ENCODE peak calls at places on chromosome 4, in seven cellular contexts. One of them, this sample, is unnamed.

GRCh38 chr4:189414021-189414420 is 526.7 kb upstream of the FRG1 start:
- DNase-seq in endothelial cell: no peak
- DNase-seq in HCT116: no peak
- DNase-seq in GM13976: no peak
- DNase-seq in tibial nerve: no peak
- DNase-seq in AG04450: no peak
- DNase-seq in GM06990: no peak
- DNase-seq in this sample: no peak

GRCh38 chr4:144518181-144518895 is 127.6 kb upstream of the HHIP start:
- DNase-seq in endothelial cell: no peak
- DNase-seq in HCT116: no peak
- DNase-seq in GM13976: no peak
- DNase-seq in tibial nerve: no peak
- DNase-seq in AG04450: no peak
- DNase-seq in GM06990: no peak
- DNase-seq in this sample: no peak

GRCh38 chr4:181959121-181959520 is 284.1 kb upstream of the TENM3 start:
- DNase-seq in endothelial cell: no peak
- DNase-seq in HCT116: no peak
- DNase-seq in GM13976: no peak
- DNase-seq in tibial nerve: no peak
- DNase-seq in AG04450: peak; percentile 39
- DNase-seq in GM06990: no peak
- DNase-seq in this sample: peak; percentile 87

GRCh38 chr4:113610542-113610941 is 151.0 kb downstream of the CAMK2D start:
- DNase-seq in endothelial cell: no peak
- DNase-seq in HCT116: no peak
- DNase-seq in GM13976: no peak
- DNase-seq in tibial nerve: no peak
- DNase-seq in AG04450: no peak
- DNase-seq in GM06990: no peak
- DNase-seq in this sample: no peak

GRCh38 chr4:24240655-24241054 is 343.7 kb downstream of the DHX15 start:
- DNase-seq in endothelial cell: no peak
- DNase-seq in HCT116: no peak
- DNase-seq in GM13976: no peak
- DNase-seq in tibial nerve: no peak
- DNase-seq in AG04450: no peak
- DNase-seq in GM06990: no peak
- DNase-seq in this sample: no peak

GRCh38 chr4:171650543-171650942 is 162.7 kb upstream of the GALNTL6 start:
- DNase-seq in endothelial cell: peak; percentile 50
- DNase-seq in HCT116: no peak
- DNase-seq in GM13976: peak; percentile 44
- DNase-seq in tibial nerve: no peak
- DNase-seq in AG04450: no peak
- DNase-seq in GM06990: no peak
- DNase-seq in this sample: no peak

GRCh38 chr4:101393256-101393655 is 45.9 kb upstream of the PPP3CA start:
- DNase-seq in endothelial cell: no peak
- DNase-seq in HCT116: peak; percentile 81
- DNase-seq in GM13976: no peak
- DNase-seq in tibial nerve: no peak
- DNase-seq in AG04450: no peak
- DNase-seq in GM06990: no peak
- DNase-seq in this sample: peak; percentile 46

GRCh38 chr4:116413222-116413621 is 672.2 kb downstream of the TRAM1L1 start:
- DNase-seq in endothelial cell: no peak
- DNase-seq in HCT116: no peak
- DNase-seq in GM13976: no peak
- DNase-seq in tibial nerve: no peak
- DNase-seq in AG04450: no peak
- DNase-seq in GM06990: no peak
- DNase-seq in this sample: no peak

GRCh38 chr4:1010522-1011021 is 854 bp upstream of the FGFRL1 start:
- DNase-seq in endothelial cell: no peak
- DNase-seq in HCT116: peak; percentile 53
- DNase-seq in GM13976: no peak
- DNase-seq in tibial nerve: peak; percentile 61
- DNase-seq in AG04450: peak; percentile 27
- DNase-seq in GM06990: peak; percentile 61
- DNase-seq in this sample: peak; percentile 90

GRCh38 chr4:88027611-88028608 is 20.5 kb downstream of the PKD2 start:
- DNase-seq in endothelial cell: no peak
- DNase-seq in HCT116: no peak
- DNase-seq in GM13976: no peak
- DNase-seq in tibial nerve: no peak
- DNase-seq in AG04450: peak; percentile 73
- DNase-seq in GM06990: no peak
- DNase-seq in this sample: peak; percentile 90

GRCh38 chr4:105306158-105306781 is 159.6 kb downstream of the TET2 start:
- DNase-seq in endothelial cell: no peak
- DNase-seq in HCT116: no peak
- DNase-seq in GM13976: peak; percentile 53
- DNase-seq in tibial nerve: no peak
- DNase-seq in AG04450: no peak
- DNase-seq in GM06990: peak; percentile 82
- DNase-seq in this sample: no peak

GRCh38 chr4:75769044-75769443 is 44.7 kb downstream of the USO1 start:
- DNase-seq in endothelial cell: no peak
- DNase-seq in HCT116: no peak
- DNase-seq in GM13976: no peak
- DNase-seq in tibial nerve: no peak
- DNase-seq in AG04450: no peak
- DNase-seq in GM06990: no peak
- DNase-seq in this sample: no peak

GRCh38 chr4:7275067-7275466 is 82.7 kb downstream of the SORCS2 start:
- DNase-seq in endothelial cell: no peak
- DNase-seq in HCT116: no peak
- DNase-seq in GM13976: no peak
- DNase-seq in tibial nerve: no peak
- DNase-seq in AG04450: no peak
- DNase-seq in GM06990: no peak
- DNase-seq in this sample: no peak

GRCh38 chr4:184100297-184100885 is 117.3 kb downstream of the ENPP6 start:
- DNase-seq in endothelial cell: peak; percentile 66
- DNase-seq in HCT116: peak; percentile 10
- DNase-seq in GM13976: peak; percentile 66
- DNase-seq in tibial nerve: no peak
- DNase-seq in AG04450: no peak
- DNase-seq in GM06990: no peak
- DNase-seq in this sample: no peak

GRCh38 chr4:59855630-59856352 is 1344.3 kb upstream of the ADGRL3 start:
- DNase-seq in endothelial cell: no peak
- DNase-seq in HCT116: no peak
- DNase-seq in GM13976: no peak
- DNase-seq in tibial nerve: no peak
- DNase-seq in AG04450: no peak
- DNase-seq in GM06990: no peak
- DNase-seq in this sample: no peak

GRCh38 chr4:184441461-184442392 is 32.6 kb downstream of the IRF2 start:
- DNase-seq in endothelial cell: peak; percentile 28
- DNase-seq in HCT116: no peak
- DNase-seq in GM13976: no peak
- DNase-seq in tibial nerve: no peak
- DNase-seq in AG04450: no peak
- DNase-seq in GM06990: no peak
- DNase-seq in this sample: peak; percentile 44

GRCh38 chr4:81747242-81747930 is 275.7 kb upstream of the RASGEF1B start:
- DNase-seq in endothelial cell: no peak
- DNase-seq in HCT116: no peak
- DNase-seq in GM13976: no peak
- DNase-seq in tibial nerve: no peak
- DNase-seq in AG04450: no peak
- DNase-seq in GM06990: no peak
- DNase-seq in this sample: no peak

DNA sequence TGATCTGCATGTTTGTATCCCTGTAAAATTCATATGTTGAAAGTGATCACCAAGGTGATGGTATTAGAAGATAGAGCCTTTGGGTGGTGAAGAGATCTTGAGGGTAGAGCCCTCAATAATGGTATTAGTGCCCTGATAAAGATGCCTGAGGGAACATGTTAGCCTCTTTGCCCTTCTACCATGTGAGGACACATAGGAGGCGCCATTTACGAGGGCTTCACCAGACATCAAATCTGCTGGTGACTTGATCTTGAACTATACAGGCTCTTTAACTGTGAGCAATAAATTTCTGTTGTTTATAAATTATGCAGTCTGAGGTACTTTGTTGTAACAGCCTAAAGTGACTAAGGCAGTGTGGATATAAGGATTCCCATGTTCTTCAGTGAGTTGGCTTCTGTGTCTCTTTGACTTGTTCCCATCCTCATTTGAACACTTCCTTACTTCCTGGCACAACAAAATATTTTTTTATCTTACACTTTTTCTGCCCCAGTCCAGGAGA is 11.8 kb downstream of the MOB1B start:
- DNase-seq in endothelial cell: no peak
- DNase-seq in HCT116: no peak
- DNase-seq in GM13976: no peak
- DNase-seq in tibial nerve: no peak
- DNase-seq in AG04450: no peak
- DNase-seq in GM06990: no peak
- DNase-seq in this sample: no peak
- TF ChIP-seq CTCF in endothelial cell: no peak
- TF ChIP-seq CTCF in HCT116: no peak
- TF ChIP-seq CTCF in GM13976: no peak
- TF ChIP-seq CTCF in tibial nerve: no peak
- TF ChIP-seq CTCF in AG04450: peak; percentile 40
- TF ChIP-seq CTCF in GM06990: no peak
- TF ChIP-seq CTCF in this sample: no peak

DNA sequence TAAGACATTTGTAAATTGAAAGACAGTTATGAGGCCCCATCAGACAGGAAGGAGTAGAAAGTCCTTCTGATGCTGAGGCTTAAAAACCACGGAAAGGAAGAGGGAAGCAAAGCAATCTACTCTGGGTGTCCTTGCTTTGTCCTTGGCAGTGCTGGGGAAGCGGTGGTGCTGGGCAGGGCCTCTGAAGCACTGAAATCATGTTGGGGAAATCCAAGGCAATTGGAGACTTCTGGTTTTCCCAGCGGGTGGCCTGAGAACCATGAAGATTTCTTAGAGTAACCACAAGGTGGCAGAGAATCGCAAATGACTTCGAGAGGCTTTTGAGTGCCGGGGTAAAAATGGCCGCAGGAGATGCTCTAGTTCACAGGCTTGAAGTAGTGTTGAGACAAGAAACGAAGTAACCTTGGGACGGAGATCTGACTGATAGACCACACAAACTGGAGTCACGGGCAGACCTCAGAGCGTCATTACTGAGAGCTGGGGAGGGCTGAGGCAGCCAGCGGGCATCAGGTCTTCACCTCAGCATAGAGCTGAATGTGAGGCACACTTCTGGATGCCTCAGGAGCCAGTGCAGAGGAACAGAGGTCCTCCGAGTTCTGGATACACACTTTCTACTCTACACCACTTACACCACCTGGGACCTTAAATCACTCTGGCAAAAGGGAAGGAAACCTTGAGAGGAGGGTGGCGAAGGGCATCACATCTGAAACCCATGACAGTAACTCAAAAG is 130.7 kb upstream of the GPRIN3 start:
- DNase-seq in endothelial cell: no peak
- DNase-seq in HCT116: peak; percentile 72
- DNase-seq in GM13976: peak; percentile 43
- DNase-seq in tibial nerve: no peak
- DNase-seq in AG04450: no peak
- DNase-seq in GM06990: peak; percentile 21
- DNase-seq in this sample: peak; percentile 22
- TF ChIP-seq CTCF in endothelial cell: peak; percentile 29
- TF ChIP-seq CTCF in HCT116: peak; percentile 53
- TF ChIP-seq CTCF in GM13976: no peak
- TF ChIP-seq CTCF in tibial nerve: no peak
- TF ChIP-seq CTCF in AG04450: peak; percentile 53
- TF ChIP-seq CTCF in GM06990: peak; percentile 58
- TF ChIP-seq CTCF in this sample: peak; percentile 33

DNA sequence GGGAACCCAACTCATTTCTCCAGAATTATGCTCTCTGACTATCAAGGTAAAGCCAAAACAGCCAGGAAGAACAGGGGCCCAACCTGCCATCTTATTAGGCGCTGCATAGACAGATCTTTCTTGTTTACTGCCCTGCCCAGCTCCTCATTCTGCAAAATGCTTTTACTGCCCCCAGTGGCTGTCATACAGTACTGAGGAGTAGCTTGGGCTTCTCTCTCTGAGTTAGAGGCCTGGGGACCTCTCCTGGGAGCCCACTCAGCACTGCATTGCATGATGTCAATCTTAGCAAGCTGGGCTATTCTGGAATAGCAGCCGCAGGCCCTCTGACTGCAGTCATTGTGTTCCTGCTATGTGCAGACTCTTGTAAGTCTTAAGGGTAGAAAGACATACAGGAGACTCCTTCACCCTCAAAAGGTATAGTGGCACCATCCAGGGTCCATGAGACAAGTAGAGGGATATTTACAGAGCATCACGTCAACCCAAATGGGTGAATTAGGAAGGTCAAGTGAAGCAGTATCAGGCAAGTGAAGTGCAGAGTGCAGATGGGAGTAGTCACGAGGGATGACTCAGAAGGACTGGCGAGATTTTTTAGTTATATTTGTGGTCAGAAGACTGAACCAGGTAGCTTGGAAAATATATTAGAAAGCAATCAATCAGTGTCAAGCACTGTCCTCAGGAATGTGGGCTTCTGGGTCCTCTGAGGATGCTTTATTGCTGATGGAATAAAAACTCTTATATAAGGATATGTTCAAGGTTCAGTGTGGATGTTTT is 294.1 kb upstream of the SFRP2 start:
- DNase-seq in endothelial cell: peak; percentile 9
- DNase-seq in HCT116: no peak
- DNase-seq in GM13976: no peak
- DNase-seq in tibial nerve: no peak
- DNase-seq in AG04450: no peak
- DNase-seq in GM06990: no peak
- DNase-seq in this sample: peak; percentile 29
- TF ChIP-seq CTCF in endothelial cell: peak; percentile 39
- TF ChIP-seq CTCF in HCT116: peak; percentile 73
- TF ChIP-seq CTCF in GM13976: peak; percentile 12
- TF ChIP-seq CTCF in tibial nerve: no peak
- TF ChIP-seq CTCF in AG04450: no peak
- TF ChIP-seq CTCF in GM06990: peak; percentile 59
- TF ChIP-seq CTCF in this sample: peak; percentile 32

DNA sequence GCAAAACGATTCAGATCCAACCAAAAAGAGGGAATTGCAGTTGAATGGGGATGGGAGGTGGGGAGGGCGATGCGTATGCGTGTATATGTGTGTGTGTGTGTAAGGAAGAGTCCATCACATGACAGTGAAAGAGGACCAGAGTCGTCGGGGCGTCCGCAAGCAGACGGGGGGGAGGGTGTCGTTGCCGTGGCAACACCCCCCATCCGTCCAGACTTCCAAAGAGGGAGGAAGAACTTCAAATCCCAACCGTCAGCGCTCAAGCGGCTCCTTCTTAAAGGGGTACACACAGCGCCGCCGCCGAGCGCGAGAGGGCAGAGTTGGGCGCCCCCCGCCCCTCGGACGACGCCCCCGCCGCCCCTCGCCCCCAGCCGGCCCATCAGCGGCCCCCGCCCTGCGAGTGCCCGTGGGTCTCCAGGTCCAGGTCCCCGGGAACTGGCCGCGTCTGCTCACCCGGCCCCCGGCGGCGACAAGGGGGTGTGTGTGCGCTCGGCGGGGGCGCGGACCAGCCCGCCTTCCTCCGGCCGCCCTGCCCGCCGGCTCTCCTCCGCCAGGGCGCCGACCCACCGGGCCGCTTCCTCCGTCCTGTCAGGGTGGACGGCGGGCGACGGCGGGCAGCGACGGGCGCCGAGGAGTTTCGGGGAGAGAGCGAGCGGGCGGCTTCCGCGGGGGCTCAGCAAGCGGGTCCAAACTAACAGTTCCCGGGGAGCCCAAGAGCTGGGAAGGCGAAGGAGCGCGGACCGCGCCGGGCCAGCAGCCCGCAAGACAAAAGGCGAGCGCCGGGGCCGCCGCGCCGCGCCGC is 685 bp downstream of the LCORL start:
- DNase-seq in endothelial cell: peak; percentile 66
- DNase-seq in HCT116: peak; percentile 45
- DNase-seq in GM13976: peak; percentile 61
- DNase-seq in tibial nerve: peak; percentile 15
- DNase-seq in AG04450: peak; percentile 50
- DNase-seq in GM06990: peak; percentile 73
- DNase-seq in this sample: peak; percentile 83
- TF ChIP-seq CTCF in endothelial cell: no peak
- TF ChIP-seq CTCF in HCT116: no peak
- TF ChIP-seq CTCF in GM13976: no peak
- TF ChIP-seq CTCF in tibial nerve: peak; percentile 20
- TF ChIP-seq CTCF in AG04450: no peak
- TF ChIP-seq CTCF in GM06990: no peak
- TF ChIP-seq CTCF in this sample: no peak

This sample was measured in foreskin fibroblast.